ENCODE peak calls at places on chromosome 7, in five cellular contexts. One of them, this sample, is unnamed.

GRCh38 chr7:137601642-137602041 is 245.1 kb downstream of the DGKI start:
- DNase-seq in heart left ventricle: no peak
- DNase-seq in left cardiac atrium: no peak
- DNase-seq in T-helper 17 cell: no peak
- DNase-seq in activated T-helper 1 cell treated with anti-CD3 and anti-CD28 coated beads, Interleukin-12 subunit alpha, Interleukin-12 subunit beta, Interleukin-2, Interleukin-4 antibody, amounts not matched to agents 30 ng/mL and 10 ng/mL and 1 ng/mL, durations not matched to agents 14 hours and 24 hours and 36 hours: no peak
- DNase-seq in this sample: no peak

GRCh38 chr7:78179827-78180226 is 381.3 kb downstream of the PHTF2 start:
- DNase-seq in T-helper 17 cell: no peak
- DNase-seq in activated T-helper 1 cell treated with anti-CD3 and anti-CD28 coated beads, Interleukin-12 subunit alpha, Interleukin-12 subunit beta, Interleukin-2, Interleukin-4 antibody, amounts not matched to agents 30 ng/mL and 10 ng/mL and 1 ng/mL, durations not matched to agents 14 hours and 24 hours and 36 hours: no peak
- DNase-seq in heart left ventricle: no peak
- DNase-seq in left cardiac atrium: no peak
- DNase-seq in this sample: no peak

GRCh38 chr7:1040790-1041189 is 3.6 kb upstream of the GPR146 start:
- DNase-seq in heart left ventricle: no peak
- DNase-seq in T-helper 17 cell: no peak
- DNase-seq in activated T-helper 1 cell treated with anti-CD3 and anti-CD28 coated beads, Interleukin-12 subunit alpha, Interleukin-12 subunit beta, Interleukin-2, Interleukin-4 antibody, amounts not matched to agents 30 ng/mL and 10 ng/mL and 1 ng/mL, durations not matched to agents 14 hours and 24 hours and 36 hours: no peak
- DNase-seq in left cardiac atrium: no peak
- DNase-seq in this sample: peak

GRCh38 chr7:134298902-134299683 is 17.6 kb downstream of the SLC35B4 start:
- DNase-seq in heart left ventricle: peak
- DNase-seq in T-helper 17 cell: no peak
- DNase-seq in left cardiac atrium: no peak
- DNase-seq in activated T-helper 1 cell treated with anti-CD3 and anti-CD28 coated beads, Interleukin-12 subunit alpha, Interleukin-12 subunit beta, Interleukin-2, Interleukin-4 antibody, amounts not matched to agents 30 ng/mL and 10 ng/mL and 1 ng/mL, durations not matched to agents 14 hours and 24 hours and 36 hours: no peak
- DNase-seq in this sample: no peak

GRCh38 chr7:138001529-138002095 is at the start of gene CREB3L2:
- DNase-seq in heart left ventricle: peak
- DNase-seq in left cardiac atrium: peak
- DNase-seq in activated T-helper 1 cell treated with anti-CD3 and anti-CD28 coated beads, Interleukin-12 subunit alpha, Interleukin-12 subunit beta, Interleukin-2, Interleukin-4 antibody, amounts not matched to agents 30 ng/mL and 10 ng/mL and 1 ng/mL, durations not matched to agents 14 hours and 24 hours and 36 hours: peak
- DNase-seq in T-helper 17 cell: peak
- DNase-seq in this sample: peak

GRCh38 chr7:73606801-73607691 is 17.3 kb downstream of the MLXIPL start:
- DNase-seq in T-helper 17 cell: peak
- DNase-seq in activated T-helper 1 cell treated with anti-CD3 and anti-CD28 coated beads, Interleukin-12 subunit alpha, Interleukin-12 subunit beta, Interleukin-2, Interleukin-4 antibody, amounts not matched to agents 30 ng/mL and 10 ng/mL and 1 ng/mL, durations not matched to agents 14 hours and 24 hours and 36 hours: peak
- DNase-seq in heart left ventricle: peak
- DNase-seq in left cardiac atrium: peak
- DNase-seq in this sample: peak

GRCh38 chr7:138981332-138982203 is at the start of gene KIAA1549:
- DNase-seq in heart left ventricle: peak
- DNase-seq in T-helper 17 cell: peak
- DNase-seq in activated T-helper 1 cell treated with anti-CD3 and anti-CD28 coated beads, Interleukin-12 subunit alpha, Interleukin-12 subunit beta, Interleukin-2, Interleukin-4 antibody, amounts not matched to agents 30 ng/mL and 10 ng/mL and 1 ng/mL, durations not matched to agents 14 hours and 24 hours and 36 hours: peak
- DNase-seq in left cardiac atrium: peak
- DNase-seq in this sample: peak

GRCh38 chr7:94088560-94088959 is 84.4 kb upstream of the BET1 start:
- DNase-seq in activated T-helper 1 cell treated with anti-CD3 and anti-CD28 coated beads, Interleukin-12 subunit alpha, Interleukin-12 subunit beta, Interleukin-2, Interleukin-4 antibody, amounts not matched to agents 30 ng/mL and 10 ng/mL and 1 ng/mL, durations not matched to agents 14 hours and 24 hours and 36 hours: no peak
- DNase-seq in heart left ventricle: no peak
- DNase-seq in T-helper 17 cell: no peak
- DNase-seq in left cardiac atrium: no peak
- DNase-seq in this sample: no peak

GRCh38 chr7:85342781-85343180 is 155.9 kb upstream of the SEMA3D start:
- DNase-seq in T-helper 17 cell: no peak
- DNase-seq in left cardiac atrium: no peak
- DNase-seq in heart left ventricle: no peak
- DNase-seq in activated T-helper 1 cell treated with anti-CD3 and anti-CD28 coated beads, Interleukin-12 subunit alpha, Interleukin-12 subunit beta, Interleukin-2, Interleukin-4 antibody, amounts not matched to agents 30 ng/mL and 10 ng/mL and 1 ng/mL, durations not matched to agents 14 hours and 24 hours and 36 hours: no peak
- DNase-seq in this sample: no peak

GRCh38 chr7:3243256-3243655 is 57.8 kb upstream of the SDK1 start:
- DNase-seq in left cardiac atrium: no peak
- DNase-seq in activated T-helper 1 cell treated with anti-CD3 and anti-CD28 coated beads, Interleukin-12 subunit alpha, Interleukin-12 subunit beta, Interleukin-2, Interleukin-4 antibody, amounts not matched to agents 30 ng/mL and 10 ng/mL and 1 ng/mL, durations not matched to agents 14 hours and 24 hours and 36 hours: no peak
- DNase-seq in T-helper 17 cell: no peak
- DNase-seq in heart left ventricle: no peak
- DNase-seq in this sample: no peak

GRCh38 chr7:118755067-118755625 is 530.6 kb downstream of the ANKRD7 start:
- DNase-seq in T-helper 17 cell: no peak
- DNase-seq in heart left ventricle: no peak
- DNase-seq in left cardiac atrium: no peak
- DNase-seq in activated T-helper 1 cell treated with anti-CD3 and anti-CD28 coated beads, Interleukin-12 subunit alpha, Interleukin-12 subunit beta, Interleukin-2, Interleukin-4 antibody, amounts not matched to agents 30 ng/mL and 10 ng/mL and 1 ng/mL, durations not matched to agents 14 hours and 24 hours and 36 hours: no peak
- DNase-seq in this sample: no peak

GRCh38 chr7:73526892-73527821 is 5.1 kb upstream of the BAZ1B start:
- DNase-seq in T-helper 17 cell: no peak
- DNase-seq in heart left ventricle: no peak
- DNase-seq in left cardiac atrium: no peak
- DNase-seq in activated T-helper 1 cell treated with anti-CD3 and anti-CD28 coated beads, Interleukin-12 subunit alpha, Interleukin-12 subunit beta, Interleukin-2, Interleukin-4 antibody, amounts not matched to agents 30 ng/mL and 10 ng/mL and 1 ng/mL, durations not matched to agents 14 hours and 24 hours and 36 hours: no peak
- DNase-seq in this sample: no peak

GRCh38 chr7:150996289-150997074 is 5.7 kb downstream of the NOS3 start:
- DNase-seq in heart left ventricle: no peak
- DNase-seq in T-helper 17 cell: no peak
- DNase-seq in activated T-helper 1 cell treated with anti-CD3 and anti-CD28 coated beads, Interleukin-12 subunit alpha, Interleukin-12 subunit beta, Interleukin-2, Interleukin-4 antibody, amounts not matched to agents 30 ng/mL and 10 ng/mL and 1 ng/mL, durations not matched to agents 14 hours and 24 hours and 36 hours: no peak
- DNase-seq in left cardiac atrium: no peak
- DNase-seq in this sample: no peak

GRCh38 chr7:104458875-104459274 is 130.5 kb downstream of the LHFPL3 start:
- DNase-seq in activated T-helper 1 cell treated with anti-CD3 and anti-CD28 coated beads, Interleukin-12 subunit alpha, Interleukin-12 subunit beta, Interleukin-2, Interleukin-4 antibody, amounts not matched to agents 30 ng/mL and 10 ng/mL and 1 ng/mL, durations not matched to agents 14 hours and 24 hours and 36 hours: no peak
- DNase-seq in left cardiac atrium: no peak
- DNase-seq in T-helper 17 cell: no peak
- DNase-seq in heart left ventricle: no peak
- DNase-seq in this sample: no peak

GRCh38 chr7:47666164-47666862 is 84.4 kb upstream of the TNS3 start:
- DNase-seq in heart left ventricle: no peak
- DNase-seq in left cardiac atrium: no peak
- DNase-seq in T-helper 17 cell: no peak
- DNase-seq in activated T-helper 1 cell treated with anti-CD3 and anti-CD28 coated beads, Interleukin-12 subunit alpha, Interleukin-12 subunit beta, Interleukin-2, Interleukin-4 antibody, amounts not matched to agents 30 ng/mL and 10 ng/mL and 1 ng/mL, durations not matched to agents 14 hours and 24 hours and 36 hours: no peak
- DNase-seq in this sample: no peak

GRCh38 chr7:134943785-134944400 is 42.4 kb upstream of the AGBL3 start:
- DNase-seq in T-helper 17 cell: no peak
- DNase-seq in left cardiac atrium: no peak
- DNase-seq in heart left ventricle: no peak
- DNase-seq in activated T-helper 1 cell treated with anti-CD3 and anti-CD28 coated beads, Interleukin-12 subunit alpha, Interleukin-12 subunit beta, Interleukin-2, Interleukin-4 antibody, amounts not matched to agents 30 ng/mL and 10 ng/mL and 1 ng/mL, durations not matched to agents 14 hours and 24 hours and 36 hours: no peak
- DNase-seq in this sample: no peak

GRCh38 chr7:112414855-112415490 is 35.3 kb upstream of the IFRD1 start:
- DNase-seq in activated T-helper 1 cell treated with anti-CD3 and anti-CD28 coated beads, Interleukin-12 subunit alpha, Interleukin-12 subunit beta, Interleukin-2, Interleukin-4 antibody, amounts not matched to agents 30 ng/mL and 10 ng/mL and 1 ng/mL, durations not matched to agents 14 hours and 24 hours and 36 hours: no peak
- DNase-seq in T-helper 17 cell: no peak
- DNase-seq in left cardiac atrium: no peak
- DNase-seq in heart left ventricle: no peak
- DNase-seq in this sample: no peak

GRCh38 chr7:47807756-47808155 is 140.5 kb downstream of the PKD1L1 start:
- DNase-seq in T-helper 17 cell: no peak
- DNase-seq in activated T-helper 1 cell treated with anti-CD3 and anti-CD28 coated beads, Interleukin-12 subunit alpha, Interleukin-12 subunit beta, Interleukin-2, Interleukin-4 antibody, amounts not matched to agents 30 ng/mL and 10 ng/mL and 1 ng/mL, durations not matched to agents 14 hours and 24 hours and 36 hours: no peak
- DNase-seq in heart left ventricle: no peak
- DNase-seq in left cardiac atrium: no peak
- DNase-seq in this sample: no peak

GRCh38 chr7:40726559-40726958 is 591.8 kb downstream of the SUGCT start:
- DNase-seq in activated T-helper 1 cell treated with anti-CD3 and anti-CD28 coated beads, Interleukin-12 subunit alpha, Interleukin-12 subunit beta, Interleukin-2, Interleukin-4 antibody, amounts not matched to agents 30 ng/mL and 10 ng/mL and 1 ng/mL, durations not matched to agents 14 hours and 24 hours and 36 hours: no peak
- DNase-seq in T-helper 17 cell: no peak
- DNase-seq in heart left ventricle: no peak
- DNase-seq in left cardiac atrium: no peak
- DNase-seq in this sample: no peak

GRCh38 chr7:22668971-22669401 is 58.0 kb upstream of the IL6 start:
- DNase-seq in heart left ventricle: no peak
- DNase-seq in T-helper 17 cell: no peak
- DNase-seq in left cardiac atrium: no peak
- DNase-seq in activated T-helper 1 cell treated with anti-CD3 and anti-CD28 coated beads, Interleukin-12 subunit alpha, Interleukin-12 subunit beta, Interleukin-2, Interleukin-4 antibody, amounts not matched to agents 30 ng/mL and 10 ng/mL and 1 ng/mL, durations not matched to agents 14 hours and 24 hours and 36 hours: no peak
- DNase-seq in this sample: no peak

GRCh38 chr7:151237244-151238189 is 5.2 kb downstream of the CHPF2 start:
- DNase-seq in heart left ventricle: no peak
- DNase-seq in left cardiac atrium: no peak
- DNase-seq in T-helper 17 cell: no peak
- DNase-seq in activated T-helper 1 cell treated with anti-CD3 and anti-CD28 coated beads, Interleukin-12 subunit alpha, Interleukin-12 subunit beta, Interleukin-2, Interleukin-4 antibody, amounts not matched to agents 30 ng/mL and 10 ng/mL and 1 ng/mL, durations not matched to agents 14 hours and 24 hours and 36 hours: no peak
- DNase-seq in this sample: no peak

GRCh38 chr7:45590679-45591057 is 16.5 kb downstream of the ADCY1 start:
- DNase-seq in activated T-helper 1 cell treated with anti-CD3 and anti-CD28 coated beads, Interleukin-12 subunit alpha, Interleukin-12 subunit beta, Interleukin-2, Interleukin-4 antibody, amounts not matched to agents 30 ng/mL and 10 ng/mL and 1 ng/mL, durations not matched to agents 14 hours and 24 hours and 36 hours: no peak
- DNase-seq in T-helper 17 cell: no peak
- DNase-seq in left cardiac atrium: no peak
- DNase-seq in heart left ventricle: no peak
- DNase-seq in this sample: no peak

GRCh38 chr7:133481676-133482075 is 228.8 kb downstream of the EXOC4 start:
- DNase-seq in T-helper 17 cell: no peak
- DNase-seq in left cardiac atrium: no peak
- DNase-seq in activated T-helper 1 cell treated with anti-CD3 and anti-CD28 coated beads, Interleukin-12 subunit alpha, Interleukin-12 subunit beta, Interleukin-2, Interleukin-4 antibody, amounts not matched to agents 30 ng/mL and 10 ng/mL and 1 ng/mL, durations not matched to agents 14 hours and 24 hours and 36 hours: no peak
- DNase-seq in heart left ventricle: no peak
- DNase-seq in this sample: no peak

GRCh38 chr7:37928878-37929277 is 8.4 kb downstream of the EPDR1 start:
- DNase-seq in left cardiac atrium: no peak
- DNase-seq in heart left ventricle: no peak
- DNase-seq in T-helper 17 cell: no peak
- DNase-seq in activated T-helper 1 cell treated with anti-CD3 and anti-CD28 coated beads, Interleukin-12 subunit alpha, Interleukin-12 subunit beta, Interleukin-2, Interleukin-4 antibody, amounts not matched to agents 30 ng/mL and 10 ng/mL and 1 ng/mL, durations not matched to agents 14 hours and 24 hours and 36 hours: no peak
- DNase-seq in this sample: no peak

GRCh38 chr7:84190016-84190705 is 4.4 kb downstream of the SEMA3A start:
- DNase-seq in activated T-helper 1 cell treated with anti-CD3 and anti-CD28 coated beads, Interleukin-12 subunit alpha, Interleukin-12 subunit beta, Interleukin-2, Interleukin-4 antibody, amounts not matched to agents 30 ng/mL and 10 ng/mL and 1 ng/mL, durations not matched to agents 14 hours and 24 hours and 36 hours: no peak
- DNase-seq in heart left ventricle: no peak
- DNase-seq in T-helper 17 cell: no peak
- DNase-seq in left cardiac atrium: no peak
- DNase-seq in this sample: no peak

GRCh38 chr7:84510501-84510900 is 315.9 kb upstream of the SEMA3A start:
- DNase-seq in heart left ventricle: no peak
- DNase-seq in T-helper 17 cell: no peak
- DNase-seq in activated T-helper 1 cell treated with anti-CD3 and anti-CD28 coated beads, Interleukin-12 subunit alpha, Interleukin-12 subunit beta, Interleukin-2, Interleukin-4 antibody, amounts not matched to agents 30 ng/mL and 10 ng/mL and 1 ng/mL, durations not matched to agents 14 hours and 24 hours and 36 hours: no peak
- DNase-seq in left cardiac atrium: no peak
- DNase-seq in this sample: no peak

GRCh38 chr7:99997545-99998137 is 17.8 kb upstream of the ZKSCAN1 start:
- DNase-seq in activated T-helper 1 cell treated with anti-CD3 and anti-CD28 coated beads, Interleukin-12 subunit alpha, Interleukin-12 subunit beta, Interleukin-2, Interleukin-4 antibody, amounts not matched to agents 30 ng/mL and 10 ng/mL and 1 ng/mL, durations not matched to agents 14 hours and 24 hours and 36 hours: peak
- DNase-seq in left cardiac atrium: peak
- DNase-seq in heart left ventricle: peak
- DNase-seq in T-helper 17 cell: peak
- DNase-seq in this sample: peak

GRCh38 chr7:1348836-1349335 is 110.4 kb downstream of the MICALL2 start:
- DNase-seq in activated T-helper 1 cell treated with anti-CD3 and anti-CD28 coated beads, Interleukin-12 subunit alpha, Interleukin-12 subunit beta, Interleukin-2, Interleukin-4 antibody, amounts not matched to agents 30 ng/mL and 10 ng/mL and 1 ng/mL, durations not matched to agents 14 hours and 24 hours and 36 hours: no peak
- DNase-seq in left cardiac atrium: no peak
- DNase-seq in heart left ventricle: peak
- DNase-seq in T-helper 17 cell: no peak
- DNase-seq in this sample: no peak

GRCh38 chr7:101185258-101185839 is 5.3 kb upstream of the NAT16 start:
- DNase-seq in T-helper 17 cell: no peak
- DNase-seq in left cardiac atrium: no peak
- DNase-seq in activated T-helper 1 cell treated with anti-CD3 and anti-CD28 coated beads, Interleukin-12 subunit alpha, Interleukin-12 subunit beta, Interleukin-2, Interleukin-4 antibody, amounts not matched to agents 30 ng/mL and 10 ng/mL and 1 ng/mL, durations not matched to agents 14 hours and 24 hours and 36 hours: no peak
- DNase-seq in heart left ventricle: no peak
- DNase-seq in this sample: no peak

GRCh38 chr7:131629203-131629871 is 72.9 kb upstream of the PODXL start:
- DNase-seq in activated T-helper 1 cell treated with anti-CD3 and anti-CD28 coated beads, Interleukin-12 subunit alpha, Interleukin-12 subunit beta, Interleukin-2, Interleukin-4 antibody, amounts not matched to agents 30 ng/mL and 10 ng/mL and 1 ng/mL, durations not matched to agents 14 hours and 24 hours and 36 hours: no peak
- DNase-seq in heart left ventricle: peak
- DNase-seq in left cardiac atrium: peak
- DNase-seq in T-helper 17 cell: no peak
- DNase-seq in this sample: no peak

GRCh38 chr7:16657656-16658279 is 11.8 kb downstream of the BZW2 start:
- DNase-seq in T-helper 17 cell: no peak
- DNase-seq in activated T-helper 1 cell treated with anti-CD3 and anti-CD28 coated beads, Interleukin-12 subunit alpha, Interleukin-12 subunit beta, Interleukin-2, Interleukin-4 antibody, amounts not matched to agents 30 ng/mL and 10 ng/mL and 1 ng/mL, durations not matched to agents 14 hours and 24 hours and 36 hours: no peak
- DNase-seq in heart left ventricle: peak
- DNase-seq in left cardiac atrium: peak
- DNase-seq in this sample: no peak

GRCh38 chr7:32591938-32592337 is 96.6 kb downstream of the AVL9 start:
- DNase-seq in left cardiac atrium: no peak
- DNase-seq in T-helper 17 cell: no peak
- DNase-seq in heart left ventricle: no peak
- DNase-seq in activated T-helper 1 cell treated with anti-CD3 and anti-CD28 coated beads, Interleukin-12 subunit alpha, Interleukin-12 subunit beta, Interleukin-2, Interleukin-4 antibody, amounts not matched to agents 30 ng/mL and 10 ng/mL and 1 ng/mL, durations not matched to agents 14 hours and 24 hours and 36 hours: no peak
- DNase-seq in this sample: no peak

GRCh38 chr7:159016591-159016990 is 128.1 kb downstream of the VIPR2 start:
- DNase-seq in heart left ventricle: no peak
- DNase-seq in activated T-helper 1 cell treated with anti-CD3 and anti-CD28 coated beads, Interleukin-12 subunit alpha, Interleukin-12 subunit beta, Interleukin-2, Interleukin-4 antibody, amounts not matched to agents 30 ng/mL and 10 ng/mL and 1 ng/mL, durations not matched to agents 14 hours and 24 hours and 36 hours: no peak
- DNase-seq in T-helper 17 cell: no peak
- DNase-seq in left cardiac atrium: no peak
- DNase-seq in this sample: no peak

GRCh38 chr7:19294629-19295028 is 149.4 kb upstream of the FERD3L start:
- DNase-seq in T-helper 17 cell: no peak
- DNase-seq in activated T-helper 1 cell treated with anti-CD3 and anti-CD28 coated beads, Interleukin-12 subunit alpha, Interleukin-12 subunit beta, Interleukin-2, Interleukin-4 antibody, amounts not matched to agents 30 ng/mL and 10 ng/mL and 1 ng/mL, durations not matched to agents 14 hours and 24 hours and 36 hours: no peak
- DNase-seq in heart left ventricle: no peak
- DNase-seq in left cardiac atrium: no peak
- DNase-seq in this sample: no peak

GRCh38 chr7:22662031-22662430 is 65.0 kb upstream of the IL6 start:
- DNase-seq in heart left ventricle: no peak
- DNase-seq in left cardiac atrium: no peak
- DNase-seq in T-helper 17 cell: no peak
- DNase-seq in activated T-helper 1 cell treated with anti-CD3 and anti-CD28 coated beads, Interleukin-12 subunit alpha, Interleukin-12 subunit beta, Interleukin-2, Interleukin-4 antibody, amounts not matched to agents 30 ng/mL and 10 ng/mL and 1 ng/mL, durations not matched to agents 14 hours and 24 hours and 36 hours: no peak
- DNase-seq in this sample: no peak

GRCh38 chr7:38629621-38630020 is 1.6 kb downstream of the AMPH start:
- DNase-seq in left cardiac atrium: no peak
- DNase-seq in T-helper 17 cell: no peak
- DNase-seq in activated T-helper 1 cell treated with anti-CD3 and anti-CD28 coated beads, Interleukin-12 subunit alpha, Interleukin-12 subunit beta, Interleukin-2, Interleukin-4 antibody, amounts not matched to agents 30 ng/mL and 10 ng/mL and 1 ng/mL, durations not matched to agents 14 hours and 24 hours and 36 hours: no peak
- DNase-seq in heart left ventricle: no peak
- DNase-seq in this sample: no peak

GRCh38 chr7:101234636-101235035 is 3.0 kb downstream of the CLDN15 start:
- DNase-seq in left cardiac atrium: no peak
- DNase-seq in T-helper 17 cell: no peak
- DNase-seq in heart left ventricle: no peak
- DNase-seq in activated T-helper 1 cell treated with anti-CD3 and anti-CD28 coated beads, Interleukin-12 subunit alpha, Interleukin-12 subunit beta, Interleukin-2, Interleukin-4 antibody, amounts not matched to agents 30 ng/mL and 10 ng/mL and 1 ng/mL, durations not matched to agents 14 hours and 24 hours and 36 hours: no peak
- DNase-seq in this sample: no peak

GRCh38 chr7:112930787-112931186 is 140.6 kb upstream of the TMEM168 start:
- DNase-seq in activated T-helper 1 cell treated with anti-CD3 and anti-CD28 coated beads, Interleukin-12 subunit alpha, Interleukin-12 subunit beta, Interleukin-2, Interleukin-4 antibody, amounts not matched to agents 30 ng/mL and 10 ng/mL and 1 ng/mL, durations not matched to agents 14 hours and 24 hours and 36 hours: no peak
- DNase-seq in T-helper 17 cell: no peak
- DNase-seq in left cardiac atrium: no peak
- DNase-seq in heart left ventricle: no peak
- DNase-seq in this sample: peak